ENCODE peak calls at places on chromosomes 1 and 21, in six cellular contexts. W is GM12878, V is K562, D is heart left ventricle, I is ovary, F is suprapubic skin. X is an unnamed sample.

GRCh38 chr21:43188181-43188580 is 19.4 kb downstream of the CRYAA start:
- DNase-seq in W (no peak), V (no peak), D (no peak), I (no peak), F (no peak), X (no peak)

GRCh38 chr1:61627365-61627764 is 97.6 kb downstream of the TM2D1 start:
- DNase-seq in W (no peak), V (no peak), D (no peak), I (no peak), F (no peak), X (no peak)

GRCh38 chr21:43269461-43269860 is 100.7 kb downstream of the CRYAA start:
- DNase-seq in W (no peak), V (peak; percentile 72), D (peak; percentile 8), I (peak; percentile 28), F (no peak), X (no peak)

GRCh38 chr1:202207292-202207691 is 13.7 kb downstream of the LGR6 start:
- DNase-seq in W (no peak), V (no peak), D (no peak), I (no peak), F (no peak), X (no peak)

GRCh38 chr1:9849691-9850441 is 26.1 kb upstream of the CLSTN1 start:
- DNase-seq in W (no peak), V (peak; percentile 56), D (no peak), I (no peak), F (no peak), X (no peak)

GRCh38 chr1:157170677-157171515 is 32.7 kb upstream of the ETV3 start:
- DNase-seq in W (no peak), V (peak; percentile 35), D (no peak), I (no peak), F (no peak), X (peak; percentile 59)

GRCh38 chr1:93938461-93939145 is 29.4 kb upstream of the GCLM start:
- DNase-seq in W (no peak), V (no peak), D (no peak), I (no peak), F (no peak), X (no peak)

GRCh38 chr1:9455487-9456237 is 83.6 kb upstream of the SLC25A33 start:
- DNase-seq in W (no peak), V (peak; percentile 65), D (peak; percentile 81), I (peak; percentile 87), F (no peak), X (peak; percentile 72)

GRCh38 chr1:222739465-222739864 is 2.5 kb downstream of the FAM177B start:
- DNase-seq in W (no peak), V (no peak), D (no peak), I (no peak), F (no peak), X (no peak)

GRCh38 chr1:116268211-116268610 is 104.8 kb upstream of the ATP1A1 start:
- DNase-seq in W (no peak), V (no peak), D (no peak), I (no peak), F (no peak), X (peak; percentile 63)

GRCh38 chr1:229388876-229389580 is 44.9 kb downstream of the ACTA1 start:
- DNase-seq in W (no peak), V (no peak), D (no peak), I (no peak), F (no peak), X (no peak)

GRCh38 chr1:229396607-229397189 is 37.2 kb downstream of the ACTA1 start:
- DNase-seq in W (no peak), V (no peak), D (no peak), I (no peak), F (no peak), X (no peak)

GRCh38 chr1:229390130-229390529 is 43.8 kb downstream of the ACTA1 start:
- DNase-seq in W (no peak), V (no peak), D (no peak), I (no peak), F (no peak), X (no peak)

GRCh38 chr1:229397762-229398161 is 36.1 kb downstream of the ACTA1 start:
- DNase-seq in W (no peak), V (no peak), D (no peak), I (no peak), F (no peak), X (no peak)

GRCh38 chr1:229392936-229393335 is 41.0 kb downstream of the ACTA1 start:
- DNase-seq in W (no peak), V (no peak), D (no peak), I (no peak), F (no peak), X (no peak)
- H3K27me3 ChIP-seq in W (no peaks in the 10 kb centered on the region), V (peaks cover 66% of the 10 kb centered on the region), D (peaks cover 10% of the 10 kb centered on the region), I (no peaks in the 10 kb centered on the region), F (peaks cover 44% of the 10 kb centered on the region), X (peaks cover 32% of the 10 kb centered on the region)

GRCh38 chr1:234958066-234958701 is 170.5 kb downstream of the TOMM20 start:
- DNase-seq in W (no peak), V (no peak), D (no peak), I (no peak), F (peak; percentile 69), X (no peak)
- TF ChIP-seq POLR2A in W (no peak), V (no peak), D (no peak), I (no peak), F (no peak), X (no peak)

GRCh38 chr21:23130308-23130707 is 2132.1 kb downstream of the NCAM2 start:
- DNase-seq in W (no peak), V (no peak), D (no peak), I (no peak), F (no peak), X (no peak)

GRCh38 chr21:23127973-23128372 is 2129.8 kb downstream of the NCAM2 start:
- DNase-seq in W (no peak), V (no peak), D (no peak), I (no peak), F (no peak), X (no peak)

DNA sequence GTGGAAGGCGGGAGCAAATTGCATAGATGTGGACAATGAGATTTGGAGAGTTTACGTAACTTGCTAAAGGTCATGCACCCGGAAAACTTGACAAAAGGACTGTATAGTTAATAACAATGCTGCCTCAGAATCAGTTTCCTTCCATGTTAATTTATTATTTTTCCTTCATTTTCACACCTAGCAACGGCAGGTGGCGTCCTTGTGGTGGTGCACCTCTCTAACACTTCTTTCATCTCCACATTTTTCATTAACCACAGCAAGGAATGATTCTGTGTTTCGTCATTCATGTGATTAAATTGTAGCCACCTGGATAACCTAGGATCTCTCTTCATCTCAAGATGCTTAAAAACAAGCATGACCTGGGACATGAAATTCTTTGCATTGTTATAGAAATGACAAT is 2133.0 kb downstream of the NCAM2 start:
- DNase-seq in W (no peak), V (no peak), D (no peak), I (no peak), F (no peak), X (no peak)
- H3K27me3 ChIP-seq in W (no peaks in the 10 kb centered on the region), V (no peaks in the 10 kb centered on the region), D (no peaks in the 10 kb centered on the region), I (no peaks in the 10 kb centered on the region), F (no peaks in the 10 kb centered on the region), X (no peaks in the 10 kb centered on the region)

GRCh38 chr1:21570528-21570875 is 61.3 kb downstream of the ALPL start:
- DNase-seq in W (no peak), V (no peak), D (no peak), I (no peak), F (no peak), X (no peak)
- TF ChIP-seq POLR2A in W (no peak), V (no peak), D (no peak), I (no peak), F (no peak), X (no peak)

X was measured in transverse colon.